ENCODE peak calls at places on chromosomes 5 and 9, in seven cellular contexts. N, P, R, A, B, Q and S are unnamed samples.

GRCh38 chr9:6096821-6097220 is 81.4 kb upstream of the RANBP6 start:
- DNase-seq in N (no peak), P (peak; percentile 93), R (no peak), A (no peak), B (no peak), Q (no peak), S (no peak)

GRCh38 chr5:38790891-38791290 is 54.9 kb upstream of the OSMR start:
- DNase-seq in N (no peak), P (no peak), R (no peak), A (no peak), B (no peak), Q (no peak), S (no peak)

GRCh38 chr5:147558826-147559225 is 49.0 kb upstream of the DPYSL3 start:
- DNase-seq in N (peak; percentile 67), P (peak; percentile 91), R (no peak), A (no peak), B (peak; percentile 64), Q (no peak), S (no peak)

GRCh38 chr5:132495063-132495671 is 4.6 kb upstream of the IRF1 start:
- DNase-seq in N (no peak), P (no peak), R (peak; percentile 25), A (no peak), B (peak; percentile 54), Q (no peak), S (no peak)

GRCh38 chr9:28620011-28620410 is 1046.7 kb upstream of the C9orf72 start:
- DNase-seq in N (no peak), P (no peak), R (no peak), A (no peak), B (no peak), Q (no peak), S (no peak)

GRCh38 chr5:177362102-177362868 is 4.6 kb downstream of the RGS14 start:
- DNase-seq in N (no peak), P (no peak), R (no peak), A (peak; percentile 30), B (no peak), Q (no peak), S (no peak)

GRCh38 chr9:28004900-28005299 is 431.6 kb upstream of the C9orf72 start:
- DNase-seq in N (no peak), P (no peak), R (no peak), A (no peak), B (no peak), Q (no peak), S (no peak)

GRCh38 chr5:93572773-93573626 is 8.0 kb downstream of the NR2F1-AS1 start:
- DNase-seq in N (no peak), P (peak; percentile 44), R (no peak), A (no peak), B (no peak), Q (no peak), S (no peak)

GRCh38 chr5:173554989-173555705 is 61.3 kb downstream of the BOD1 start:
- DNase-seq in N (no peak), P (no peak), R (no peak), A (no peak), B (no peak), Q (no peak), S (peak; percentile 49)

GRCh38 chr9:26779072-26779471 is 113.5 kb downstream of the CAAP1 start:
- DNase-seq in N (no peak), P (peak; percentile 53), R (no peak), A (no peak), B (no peak), Q (no peak), S (no peak)

GRCh38 chr9:123339666-123340414 is 16.2 kb upstream of the CRB2 start:
- DNase-seq in N (no peak), P (no peak), R (no peak), A (no peak), B (no peak), Q (no peak), S (no peak)

GRCh38 chr5:69007726-69008368 is 86.0 kb upstream of the SLC30A5 start:
- DNase-seq in N (peak; percentile 43), P (peak; percentile 34), R (peak; percentile 48), A (peak; percentile 51), B (peak; percentile 85), Q (peak; percentile 56), S (peak; percentile 38)

GRCh38 chr5:43497311-43498104 is 13.8 kb upstream of the TMEM267 start:
- DNase-seq in N (peak; percentile 69), P (no peak), R (no peak), A (no peak), B (no peak), Q (no peak), S (no peak)

GRCh38 chr5:115419794-115420585 is 123.5 kb upstream of the CCDC112 start:
- DNase-seq in N (no peak), P (peak; percentile 98), R (no peak), A (no peak), B (no peak), Q (no peak), S (no peak)

GRCh38 chr5:178329331-178329730 is 96.7 kb upstream of the PHYKPL start:
- DNase-seq in N (no peak), P (no peak), R (no peak), A (no peak), B (no peak), Q (no peak), S (no peak)